ENCODE peak calls at places on chromosome 2, in nine cellular contexts. S is IMR-90, N is stomach, P is sigmoid colon, T is A549, C is transverse colon, W is breast epithelium, Q is upper lobe of left lung, F is HCT116. D is an unnamed sample.

GRCh38 chr2:170922683-170923494 is 6.2 kb upstream of the GORASP2 start:
- DNase-seq in S (no peak), N (no peak), P (no peak), T (no peak), C (no peak), W (no peak), Q (no peak), F (no peak), D (no peak)

GRCh38 chr2:35783723-35784122 is 571.9 kb upstream of the CRIM1 start:
- DNase-seq in S (no peak), N (no peak), P (no peak), T (peak; percentile 78), C (no peak), W (no peak), Q (no peak), F (no peak), D (no peak)

GRCh38 chr2:47311764-47312503 is 91.0 kb upstream of the MSH2 start:
- DNase-seq in S (no peak), N (no peak), P (no peak), T (no peak), C (no peak), W (no peak), Q (no peak), F (no peak), D (no peak)

GRCh38 chr2:190216829-190217228 is 102.8 kb downstream of the HIBCH start:
- DNase-seq in S (no peak), N (peak; percentile 40), P (no peak), T (peak; percentile 10), C (peak; percentile 33), W (no peak), Q (no peak), F (no peak), D (peak; percentile 5)

GRCh38 chr2:29950432-29950943 is 29.1 kb upstream of the ALK start:
- DNase-seq in S (no peak), N (no peak), P (no peak), T (no peak), C (no peak), W (no peak), Q (no peak), F (no peak), D (no peak)

GRCh38 chr2:170394988-170395387 is 217.0 kb downstream of the MYO3B start:
- DNase-seq in S (no peak), N (no peak), P (no peak), T (peak; percentile 2), C (no peak), W (no peak), Q (no peak), F (no peak), D (no peak)

GRCh38 chr2:164839914-164840457 is 1.6 kb downstream of the COBLL1 start:
- DNase-seq in S (peak; percentile 18), N (no peak), P (no peak), T (no peak), C (no peak), W (no peak), Q (no peak), F (no peak), D (no peak)

GRCh38 chr2:20156826-20157605 is 67.9 kb downstream of the SDC1 start:
- DNase-seq in S (no peak), N (no peak), P (no peak), T (no peak), C (peak; percentile 36), W (no peak), Q (no peak), F (no peak), D (no peak)

GRCh38 chr2:1856922-1857321 is 112.6 kb upstream of the PXDN start:
- DNase-seq in S (peak; percentile 28), N (no peak), P (no peak), T (peak; percentile 22), C (no peak), W (no peak), Q (no peak), F (no peak), D (no peak)

GRCh38 chr2:206159346-206160123 is at the start of the genes EEF1B2 and NDUFS1:
- DNase-seq in S (peak; percentile 99), N (peak; percentile 98), P (peak; percentile 98), T (peak; percentile 98), C (peak; percentile 98), W (peak; percentile 97), Q (peak; percentile 98), F (peak; percentile 96), D (peak; percentile 95)

GRCh38 chr2:206158563-206159345 is 490 bp downstream of the NDUFS1 start:
- DNase-seq in S (peak; percentile 31), N (no peak), P (no peak), T (peak; percentile 28), C (no peak), W (no peak), Q (no peak), F (no peak), D (no peak)

GRCh38 chr2:206160124-206160806 is 570 bp downstream of the EEF1B2 start:
- DNase-seq in S (peak; percentile 38), N (peak; percentile 63), P (no peak), T (no peak), C (peak; percentile 66), W (no peak), Q (peak; percentile 62), F (no peak), D (peak; percentile 30)

GRCh38 chr2:206163251-206163880 is 3.7 kb downstream of the EEF1B2 start:
- DNase-seq in S (no peak), N (no peak), P (no peak), T (no peak), C (no peak), W (no peak), Q (no peak), F (no peak), D (no peak)

GRCh38 chr2:206160807-206161179 is 1.1 kb downstream of the EEF1B2 start:
- DNase-seq in S (no peak), N (no peak), P (no peak), T (no peak), C (no peak), W (no peak), Q (no peak), F (no peak), D (no peak)
- TF ChIP-seq POLR2A in S (no peak), N (no peak), P (no peak), T (no peak), C (no peak), W (no peak), Q (no peak), F (no peak), D (no peak)

GRCh38 chr2:119520696-119521436 is 3.4 kb downstream of the SCTR start:
- DNase-seq in S (no peak), N (no peak), P (no peak), T (no peak), C (no peak), W (no peak), Q (no peak), F (no peak), D (no peak)

GRCh38 chr2:119521437-119521825 is 2.9 kb downstream of the SCTR start:
- DNase-seq in S (no peak), N (no peak), P (no peak), T (no peak), C (no peak), W (no peak), Q (no peak), F (no peak), D (no peak)

GRCh38 chr2:119516121-119516520 is 8.2 kb downstream of the SCTR start:
- DNase-seq in S (no peak), N (no peak), P (no peak), T (no peak), C (no peak), W (no peak), Q (no peak), F (no peak), D (no peak)

GRCh38 chr2:119517433-119517832 is 6.8 kb downstream of the SCTR start:
- DNase-seq in S (peak; percentile 21), N (peak; percentile 84), P (no peak), T (peak; percentile 53), C (peak; percentile 73), W (no peak), Q (peak; percentile 82), F (peak; percentile 29), D (peak; percentile 67)

DNA sequence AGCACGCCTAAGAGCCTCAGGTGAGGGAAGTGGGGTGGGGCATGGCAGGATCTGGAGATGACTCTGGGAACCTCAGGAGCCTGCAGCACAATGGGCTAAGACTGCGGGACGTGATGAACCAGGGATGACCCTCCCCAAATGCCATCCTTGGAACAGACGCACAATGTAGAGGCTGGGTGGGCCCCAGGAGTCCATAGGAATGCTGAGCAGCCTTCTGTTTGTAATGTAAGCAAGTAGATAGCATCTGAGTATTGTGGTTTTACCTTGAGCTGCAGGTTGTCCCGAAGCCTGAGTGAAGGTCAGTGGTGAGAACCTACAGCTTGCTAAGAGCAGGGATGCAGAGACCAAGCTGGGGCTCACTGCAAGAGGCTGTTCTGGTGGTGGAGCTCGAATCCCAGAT is 5.9 kb downstream of the SCTR start:
- DNase-seq in S (no peak), N (no peak), P (no peak), T (no peak), C (no peak), W (no peak), Q (no peak), F (no peak), D (no peak)
- TF ChIP-seq POLR2A in S (no peak), N (no peak), P (no peak), T (no peak), C (no peak), W (no peak), Q (no peak), F (no peak), D (no peak)

GRCh38 chr2:229921892-229922448 is at the start of gene TRIP12:
- DNase-seq in S (peak; percentile 98), N (peak; percentile 92), P (peak; percentile 97), T (peak; percentile 97), C (peak; percentile 93), W (peak; percentile 86), Q (peak; percentile 90), F (peak; percentile 89), D (peak; percentile 84)
- TF ChIP-seq POLR2A in S (no peak), N (no peak), P (no peak), T (peak; percentile 25), C (peak; percentile 53), W (no peak), Q (no peak), F (no peak), D (peak; percentile 59)

GRCh38 chr2:130181338-130181879 is at the start of gene SMPD4:
- DNase-seq in S (peak; percentile 93), N (peak; percentile 98), P (peak; percentile 98), T (peak; percentile 97), C (peak; percentile 98), W (peak; percentile 97), Q (peak; percentile 95), F (peak; percentile 90), D (peak; percentile 66)
- TF ChIP-seq POLR2A in S (peak; percentile 30), N (no peak), P (peak; percentile 7), T (peak; percentile 54), C (peak; percentile 55), W (peak; percentile 21), Q (no peak), F (no peak), D (peak; percentile 62)

DNA sequence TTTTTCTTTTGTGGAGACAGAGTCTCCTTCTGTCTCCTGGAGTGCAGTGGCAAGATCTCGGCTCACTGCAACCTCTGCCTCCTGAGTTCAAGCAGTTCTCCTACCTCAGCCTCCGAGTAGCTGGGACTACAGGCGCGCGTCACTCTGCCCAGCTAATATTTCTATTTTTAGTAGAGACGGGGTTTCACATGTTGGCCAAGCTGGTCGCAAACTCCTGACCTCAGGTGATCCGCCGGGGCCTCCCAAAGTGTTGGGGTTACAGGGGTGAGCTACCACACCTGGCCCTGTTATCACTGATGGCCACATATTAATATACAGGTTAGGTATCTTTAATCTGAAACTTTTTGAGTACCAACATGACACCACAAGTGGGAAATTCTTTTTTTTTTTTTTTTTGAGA is 3.4 kb downstream of the MRPL35 start:
- DNase-seq in S (no peak), N (no peak), P (no peak), T (no peak), C (no peak), W (no peak), Q (no peak), F (no peak), D (no peak)
- TF ChIP-seq POLR2A in S (no peak), N (no peak), P (no peak), T (no peak), C (no peak), W (no peak), Q (no peak), F (no peak), D (no peak)